ENCODE peak calls at places on chromosomes 1 and 21, in six cellular contexts. F is suprapubic skin, A is GM12878, I is ovary, L is IMR-90, B is H1. M is an unnamed sample.

GRCh38 chr1:223062177-223062576 is 80.9 kb downstream of the TLR5 start:
- DNase-seq in F (no peak), A (no peak), I (no peak), L (no peak), B (no peak), M (no peak)

GRCh38 chr1:231041705-231042261 is 1.7 kb upstream of the FAM89A start:
- DNase-seq in F (no peak), A (no peak), I (no peak), L (no peak), B (no peak), M (peak; percentile 65)

GRCh38 chr1:153540394-153541361 is at the start of gene S100A5:
- DNase-seq in F (no peak), A (no peak), I (no peak), L (peak; percentile 55), B (no peak), M (no peak)

GRCh38 chr1:162206749-162207635 is 137.5 kb downstream of the NOS1AP start:
- DNase-seq in F (no peak), A (no peak), I (no peak), L (no peak), B (no peak), M (no peak)

GRCh38 chr1:166384948-166385347 is 218.1 kb upstream of the FAM78B start:
- DNase-seq in F (no peak), A (no peak), I (no peak), L (no peak), B (no peak), M (no peak)

GRCh38 chr1:168301664-168302320 is 21.1 kb downstream of the TBX19 start:
- DNase-seq in F (no peak), A (no peak), I (no peak), L (peak; percentile 61), B (peak; percentile 29), M (no peak)

GRCh38 chr1:37294514-37294913 is 179.9 kb upstream of the ZC3H12A start:
- DNase-seq in F (no peak), A (no peak), I (no peak), L (no peak), B (no peak), M (no peak)

GRCh38 chr1:91894036-91894761 is 8.2 kb upstream of the TGFBR3 start:
- DNase-seq in F (no peak), A (no peak), I (no peak), L (peak; percentile 42), B (no peak), M (no peak)

GRCh38 chr1:178341218-178341956 is 155.4 kb downstream of the CLEC20A start:
- DNase-seq in F (peak; percentile 65), A (no peak), I (peak; percentile 38), L (peak; percentile 80), B (peak; percentile 82), M (no peak)

GRCh38 chr1:14064649-14065442 is 364.9 kb downstream of the PRDM2 start:
- DNase-seq in F (no peak), A (no peak), I (no peak), L (no peak), B (no peak), M (no peak)

GRCh38 chr1:160425847-160426246 is 25.5 kb downstream of the VANGL2 start:
- DNase-seq in F (no peak), A (no peak), I (no peak), L (no peak), B (no peak), M (no peak)

GRCh38 chr21:46355161-46356004 is 31.4 kb downstream of the PCNT start:
- DNase-seq in F (no peak), A (no peak), I (no peak), L (no peak), B (no peak), M (no peak)

GRCh38 chr1:162538815-162539431 is 22.6 kb upstream of the UAP1 start:
- DNase-seq in F (no peak), A (no peak), I (no peak), L (peak; percentile 94), B (no peak), M (no peak)

GRCh38 chr1:202017385-202018225 is 7.2 kb downstream of the ELF3 start:
- DNase-seq in F (no peak), A (no peak), I (no peak), L (no peak), B (no peak), M (peak; percentile 33)

GRCh38 chr1:26705788-26706237 is 10.0 kb downstream of the ARID1A start:
- DNase-seq in F (no peak), A (no peak), I (no peak), L (peak; percentile 92), B (no peak), M (no peak)

GRCh38 chr1:13749543-13750307 is 49.7 kb downstream of the PRDM2 start:
- DNase-seq in F (peak; percentile 88), A (no peak), I (peak; percentile 75), L (peak; percentile 36), B (no peak), M (peak; percentile 87)

GRCh38 chr1:29621826-29622435 is 385.6 kb downstream of the PTPRU start:
- DNase-seq in F (no peak), A (no peak), I (no peak), L (no peak), B (no peak), M (no peak)

GRCh38 chr1:224082146-224082545 is 31.8 kb upstream of the FBXO28 start:
- DNase-seq in F (no peak), A (no peak), I (no peak), L (peak; percentile 12), B (no peak), M (no peak)

GRCh38 chr1:84635261-84635848 is 54.9 kb downstream of the SSX2IP start:
- DNase-seq in F (no peak), A (no peak), I (no peak), L (no peak), B (no peak), M (no peak)

GRCh38 chr21:33968998-33969353 is 53.4 kb upstream of the ATP5PO start:
- DNase-seq in F (no peak), A (no peak), I (no peak), L (peak; percentile 11), B (no peak), M (no peak)

GRCh38 chr1:45198185-45198584 is 8.2 kb downstream of the ZSWIM5 start:
- DNase-seq in F (no peak), A (no peak), I (no peak), L (no peak), B (no peak), M (no peak)

GRCh38 chr1:84797603-84798002 is 95.4 kb downstream of the LPAR3 start:
- DNase-seq in F (no peak), A (no peak), I (no peak), L (no peak), B (no peak), M (no peak)

GRCh38 chr1:106721779-106722178 is 334.7 kb upstream of the PRMT6 start:
- DNase-seq in F (no peak), A (no peak), I (no peak), L (no peak), B (no peak), M (no peak)

GRCh38 chr21:44960141-44961092 is 20.6 kb downstream of the SLX9 start:
- DNase-seq in F (no peak), A (no peak), I (no peak), L (no peak), B (no peak), M (no peak)

GRCh38 chr1:192713921-192714320 is 78.0 kb downstream of the RGS13 start:
- DNase-seq in F (no peak), A (no peak), I (no peak), L (no peak), B (no peak), M (no peak)

GRCh38 chr1:103367186-103367585 is 158.3 kb upstream of the RNPC3 start:
- DNase-seq in F (no peak), A (no peak), I (no peak), L (no peak), B (no peak), M (no peak)

GRCh38 chr1:180358649-180359048 is 128.6 kb downstream of the LHX4 start:
- DNase-seq in F (no peak), A (no peak), I (peak; percentile 35), L (peak; percentile 22), B (no peak), M (peak; percentile 3)

GRCh38 chr21:21188513-21189188 is 190.4 kb downstream of the NCAM2 start:
- DNase-seq in F (no peak), A (no peak), I (no peak), L (no peak), B (no peak), M (no peak)

GRCh38 chr1:2948751-2949680 is 72.3 kb upstream of the ACTRT2 start:
- DNase-seq in F (no peak), A (no peak), I (no peak), L (no peak), B (no peak), M (no peak)

GRCh38 chr1:203178821-203179220 is 3.2 kb upstream of the MYBPH start:
- DNase-seq in F (peak; percentile 34), A (no peak), I (no peak), L (no peak), B (no peak), M (no peak)

GRCh38 chr1:197464039-197464438 is 196.0 kb downstream of the CRB1 start:
- DNase-seq in F (no peak), A (no peak), I (peak; percentile 65), L (peak; percentile 79), B (no peak), M (no peak)

GRCh38 chr1:2611034-2611501 is 21.7 kb downstream of the MMEL1 start:
- DNase-seq in F (peak; percentile 61), A (no peak), I (peak; percentile 22), L (no peak), B (peak; percentile 31), M (peak; percentile 21)

DNA sequence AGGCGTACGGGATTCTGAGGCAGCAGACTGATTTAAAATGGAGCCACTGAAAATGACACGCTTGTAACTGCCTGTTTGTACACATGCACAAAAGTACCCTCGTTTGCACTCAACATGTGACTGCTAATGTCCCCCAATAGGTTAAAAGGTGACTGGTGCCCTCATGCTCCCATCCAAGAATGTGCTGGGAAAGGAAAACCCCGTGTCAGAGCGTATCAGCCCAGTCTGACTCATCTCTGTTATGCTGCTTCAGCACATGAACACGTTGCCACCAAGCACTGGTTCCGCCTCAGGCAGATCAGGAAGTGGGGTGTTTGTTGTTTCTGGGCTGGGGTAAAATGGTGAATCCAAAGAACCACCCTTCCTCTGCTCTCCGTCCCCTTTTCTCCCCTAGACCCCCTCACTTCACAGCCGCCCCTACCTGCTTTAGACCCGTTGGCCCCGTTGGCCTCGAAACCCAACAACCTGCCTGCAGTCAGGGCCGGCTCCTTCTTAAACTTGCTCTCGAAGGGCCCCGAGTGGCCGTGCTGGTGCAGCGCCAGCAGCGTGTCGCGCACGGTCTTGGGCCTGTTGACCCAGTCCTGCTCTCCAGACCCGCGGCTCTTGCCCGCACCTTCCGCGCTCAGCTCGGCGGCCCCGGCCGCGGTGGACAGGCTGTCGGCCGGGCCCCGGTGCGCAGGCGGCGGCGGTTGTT is 1.8 kb downstream of the IRF2BP2 start:
- DNase-seq in F (peak; percentile 92), A (peak; percentile 94), I (peak; percentile 72), L (peak; percentile 96), B (no peak), M (peak; percentile 89)
- TF ChIP-seq POLR2A in F (peak; percentile 55), A (peak; percentile 90), I (peak; percentile 17), L (peak; percentile 69), B (peak; percentile 15), M (peak; percentile 97)

GRCh38 chr1:75166821-75167220 is 32.6 kb downstream of the LHX8 start:
- DNase-seq in F (no peak), A (no peak), I (no peak), L (no peak), B (no peak), M (no peak)
- TF ChIP-seq POLR2A in F (no peak), A (no peak), I (no peak), L (no peak), B (no peak), M (no peak)

GRCh38 chr1:213951876-213952275 is 35.9 kb upstream of the PROX1 start:
- DNase-seq in F (no peak), A (no peak), I (no peak), L (no peak), B (no peak), M (no peak)
- TF ChIP-seq POLR2A in F (no peak), A (no peak), I (no peak), L (no peak), B (no peak), M (no peak)

GRCh38 chr21:16535100-16535418 is 805.3 kb downstream of the USP25 start:
- DNase-seq in F (peak; percentile 91), A (no peak), I (peak; percentile 88), L (peak; percentile 55), B (no peak), M (peak; percentile 5)
- TF ChIP-seq POLR2A in F (peak; percentile 60), A (no peak), I (peak; percentile 41), L (no peak), B (no peak), M (no peak)

M was measured in erythroblast.